ENCODE peak calls at places on chromosomes 4 and X, in ten cellular contexts. T is frontal cortex; E is activated T-helper 9 cell treated with anti-CD3 and anti-CD28 coated beads, Interleukin-2, amount 50 U/mL, for 16 hours; L is GM23338; K is sciatic nerve; G is activated naive CD4-positive, alpha-beta T cell; D is amniotic stem cell; N is dorsolateral prefrontal cortex; B is left ventricle myocardium inferior; M is NCI-H2029 treated with DMSO at 0.1 percent for 48 hours. J is an unnamed sample.

GRCh38 chrX:115892056-115892708 is 278.4 kb upstream of the AGTR2 start:
- DNase-seq in T (no peak), E (no peak), L (no peak), K (no peak), G (no peak), D (no peak), N (no peak), B (no peak), M (no peak), J (no peak)

GRCh38 chr4:41258783-41259182 is 2.1 kb downstream of the UCHL1 start:
- DNase-seq in T (peak), E (no peak), L (peak), K (no peak), G (no peak), D (peak), N (peak), B (no peak), M (no peak), J (peak)

GRCh38 chrX:78517124-78517523 is 142.0 kb downstream of the RTL3 start:
- DNase-seq in T (no peak), E (peak), L (no peak), K (no peak), G (no peak), D (no peak), N (no peak), B (no peak), M (no peak), J (no peak)

GRCh38 chr4:124641715-124642380 is 70.7 kb downstream of the ANKRD50 start:
- DNase-seq in T (no peak), E (no peak), L (no peak), K (no peak), G (no peak), D (peak), N (no peak), B (no peak), M (no peak), J (peak)

GRCh38 chr4:169621754-169622481 is 1.5 kb downstream of the CLCN3 start:
- DNase-seq in T (no peak), E (no peak), L (no peak), K (no peak), G (no peak), D (no peak), N (no peak), B (no peak), M (peak), J (no peak)

GRCh38 chr4:7333801-7334421 is 100.8 kb downstream of the PSAPL1 start:
- DNase-seq in T (no peak), E (no peak), L (no peak), K (no peak), G (no peak), D (no peak), N (peak), B (no peak), M (no peak), J (no peak)

GRCh38 chr4:16516796-16517413 is 290.6 kb upstream of the TAPT1 start:
- DNase-seq in T (peak), E (no peak), L (peak), K (peak), G (no peak), D (peak), N (peak), B (no peak), M (no peak), J (peak)

GRCh38 chrX:69988955-69989394 is 60.8 kb downstream of the AWAT2 start:
- DNase-seq in T (no peak), E (no peak), L (no peak), K (no peak), G (no peak), D (no peak), N (no peak), B (peak), M (no peak), J (peak)

GRCh38 chrX:13661735-13662536 is 9.0 kb downstream of the TCEANC start:
- DNase-seq in T (no peak), E (no peak), L (no peak), K (no peak), G (no peak), D (no peak), N (no peak), B (no peak), M (no peak), J (no peak)

GRCh38 chr4:25439913-25440477 is 62.9 kb downstream of the ANAPC4 start:
- DNase-seq in T (peak), E (no peak), L (peak), K (peak), G (no peak), D (peak), N (no peak), B (no peak), M (peak), J (peak)

GRCh38 chrX:114581528-114582263 is 2.2 kb upstream of the HTR2C start:
- DNase-seq in T (no peak), E (no peak), L (peak), K (no peak), G (no peak), D (no peak), N (no peak), B (no peak), M (no peak), J (no peak)

GRCh38 chrX:12956704-12957541 is 18.0 kb upstream of the TMSB4X start:
- DNase-seq in T (no peak), E (no peak), L (peak), K (no peak), G (no peak), D (no peak), N (no peak), B (no peak), M (no peak), J (no peak)

GRCh38 chrX:30735839-30736238 is 82.6 kb downstream of the GK start:
- DNase-seq in T (peak), E (peak), L (peak), K (peak), G (peak), D (no peak), N (no peak), B (peak), M (peak), J (no peak)

GRCh38 chr4:159237975-159238374 is 135.1 kb downstream of the RAPGEF2 start:
- DNase-seq in T (no peak), E (no peak), L (no peak), K (no peak), G (no peak), D (no peak), N (no peak), B (no peak), M (no peak), J (no peak)

J was measured in pulmonary artery endothelial cell.